ENCODE peak calls at places on chromosome 4, in eight cellular contexts. One of them, this sample, is unnamed.

GRCh38 chr4:177109769-177110168 is 199.9 kb upstream of the NEIL3 start:
- DNase-seq in MM.1S: peak
- DNase-seq in lung: no peak
- DNase-seq in choroid plexus epithelial cell: no peak
- DNase-seq in epithelial cell of esophagus: no peak
- DNase-seq in cardiac muscle cell: no peak
- DNase-seq in aorta: no peak
- DNase-seq in fibroblast of pulmonary artery: no peak
- DNase-seq in this sample: no peak

GRCh38 chr4:74539043-74539790 is 94.3 kb downstream of the AREG start:
- DNase-seq in MM.1S: no peak
- DNase-seq in lung: no peak
- DNase-seq in choroid plexus epithelial cell: peak
- DNase-seq in epithelial cell of esophagus: peak
- DNase-seq in cardiac muscle cell: peak
- DNase-seq in aorta: no peak
- DNase-seq in fibroblast of pulmonary artery: peak
- DNase-seq in this sample: no peak

GRCh38 chr4:184473515-184474260 is 662 bp downstream of the IRF2 start:
- DNase-seq in MM.1S: peak
- DNase-seq in lung: peak
- DNase-seq in choroid plexus epithelial cell: peak
- DNase-seq in epithelial cell of esophagus: peak
- DNase-seq in cardiac muscle cell: peak
- DNase-seq in aorta: peak
- DNase-seq in fibroblast of pulmonary artery: peak
- DNase-seq in this sample: peak

GRCh38 chr4:176478076-176478475 is 158.3 kb downstream of the SPCS3 start:
- DNase-seq in MM.1S: no peak
- DNase-seq in lung: no peak
- DNase-seq in choroid plexus epithelial cell: peak
- DNase-seq in epithelial cell of esophagus: no peak
- DNase-seq in cardiac muscle cell: no peak
- DNase-seq in aorta: no peak
- DNase-seq in fibroblast of pulmonary artery: peak
- DNase-seq in this sample: no peak

GRCh38 chr4:123547818-123548200 is 151.2 kb downstream of the SPRY1 start:
- DNase-seq in MM.1S: no peak
- DNase-seq in lung: no peak
- DNase-seq in choroid plexus epithelial cell: no peak
- DNase-seq in epithelial cell of esophagus: no peak
- DNase-seq in cardiac muscle cell: no peak
- DNase-seq in aorta: no peak
- DNase-seq in fibroblast of pulmonary artery: no peak
- DNase-seq in this sample: no peak

GRCh38 chr4:95161781-95162469 is 386.8 kb downstream of the UNC5C start:
- DNase-seq in MM.1S: no peak
- DNase-seq in lung: no peak
- DNase-seq in choroid plexus epithelial cell: no peak
- DNase-seq in epithelial cell of esophagus: no peak
- DNase-seq in cardiac muscle cell: no peak
- DNase-seq in aorta: no peak
- DNase-seq in fibroblast of pulmonary artery: no peak
- DNase-seq in this sample: no peak

GRCh38 chr4:47373729-47374128 is 89.8 kb downstream of the COMMD8 start:
- DNase-seq in MM.1S: no peak
- DNase-seq in lung: no peak
- DNase-seq in choroid plexus epithelial cell: no peak
- DNase-seq in epithelial cell of esophagus: peak
- DNase-seq in cardiac muscle cell: no peak
- DNase-seq in aorta: no peak
- DNase-seq in fibroblast of pulmonary artery: no peak
- DNase-seq in this sample: no peak

GRCh38 chr4:13642163-13642562 is 14.6 kb upstream of the BOD1L1 start:
- DNase-seq in MM.1S: no peak
- DNase-seq in lung: no peak
- DNase-seq in choroid plexus epithelial cell: peak
- DNase-seq in epithelial cell of esophagus: no peak
- DNase-seq in cardiac muscle cell: peak
- DNase-seq in aorta: no peak
- DNase-seq in fibroblast of pulmonary artery: peak
- DNase-seq in this sample: no peak

GRCh38 chr4:10736895-10737294 is 52.3 kb upstream of the CLNK start:
- DNase-seq in MM.1S: no peak
- DNase-seq in lung: no peak
- DNase-seq in choroid plexus epithelial cell: no peak
- DNase-seq in epithelial cell of esophagus: no peak
- DNase-seq in cardiac muscle cell: no peak
- DNase-seq in aorta: no peak
- DNase-seq in fibroblast of pulmonary artery: no peak
- DNase-seq in this sample: no peak

GRCh38 chr4:110198472-110199419 is at the start of gene ELOVL6:
- DNase-seq in MM.1S: peak
- DNase-seq in lung: peak
- DNase-seq in choroid plexus epithelial cell: peak
- DNase-seq in epithelial cell of esophagus: peak
- DNase-seq in cardiac muscle cell: peak
- DNase-seq in aorta: peak
- DNase-seq in fibroblast of pulmonary artery: peak
- DNase-seq in this sample: peak

GRCh38 chr4:90641856-90642599 is 514.8 kb downstream of the CCSER1 start:
- DNase-seq in MM.1S: no peak
- DNase-seq in lung: no peak
- DNase-seq in choroid plexus epithelial cell: no peak
- DNase-seq in epithelial cell of esophagus: peak
- DNase-seq in cardiac muscle cell: no peak
- DNase-seq in aorta: no peak
- DNase-seq in fibroblast of pulmonary artery: no peak
- DNase-seq in this sample: no peak

GRCh38 chr4:150256841-150257273 is 178.6 kb downstream of the DCLK2 start:
- DNase-seq in MM.1S: no peak
- DNase-seq in lung: no peak
- DNase-seq in choroid plexus epithelial cell: no peak
- DNase-seq in epithelial cell of esophagus: peak
- DNase-seq in cardiac muscle cell: no peak
- DNase-seq in aorta: no peak
- DNase-seq in fibroblast of pulmonary artery: no peak
- DNase-seq in this sample: peak

GRCh38 chr4:19987746-19988145 is 264.0 kb upstream of the SLIT2 start:
- DNase-seq in MM.1S: no peak
- DNase-seq in lung: no peak
- DNase-seq in choroid plexus epithelial cell: peak
- DNase-seq in epithelial cell of esophagus: peak
- DNase-seq in cardiac muscle cell: peak
- DNase-seq in aorta: no peak
- DNase-seq in fibroblast of pulmonary artery: peak
- DNase-seq in this sample: no peak

GRCh38 chr4:67954867-67955266 is 8.4 kb downstream of the TMPRSS11A start:
- DNase-seq in MM.1S: no peak
- DNase-seq in lung: no peak
- DNase-seq in choroid plexus epithelial cell: no peak
- DNase-seq in epithelial cell of esophagus: no peak
- DNase-seq in cardiac muscle cell: no peak
- DNase-seq in aorta: no peak
- DNase-seq in fibroblast of pulmonary artery: no peak
- DNase-seq in this sample: no peak

GRCh38 chr4:3342182-3342854 is 49.5 kb downstream of the RGS12 start:
- DNase-seq in MM.1S: no peak
- DNase-seq in lung: no peak
- DNase-seq in choroid plexus epithelial cell: peak
- DNase-seq in epithelial cell of esophagus: peak
- DNase-seq in cardiac muscle cell: peak
- DNase-seq in aorta: no peak
- DNase-seq in fibroblast of pulmonary artery: peak
- DNase-seq in this sample: no peak

DNA sequence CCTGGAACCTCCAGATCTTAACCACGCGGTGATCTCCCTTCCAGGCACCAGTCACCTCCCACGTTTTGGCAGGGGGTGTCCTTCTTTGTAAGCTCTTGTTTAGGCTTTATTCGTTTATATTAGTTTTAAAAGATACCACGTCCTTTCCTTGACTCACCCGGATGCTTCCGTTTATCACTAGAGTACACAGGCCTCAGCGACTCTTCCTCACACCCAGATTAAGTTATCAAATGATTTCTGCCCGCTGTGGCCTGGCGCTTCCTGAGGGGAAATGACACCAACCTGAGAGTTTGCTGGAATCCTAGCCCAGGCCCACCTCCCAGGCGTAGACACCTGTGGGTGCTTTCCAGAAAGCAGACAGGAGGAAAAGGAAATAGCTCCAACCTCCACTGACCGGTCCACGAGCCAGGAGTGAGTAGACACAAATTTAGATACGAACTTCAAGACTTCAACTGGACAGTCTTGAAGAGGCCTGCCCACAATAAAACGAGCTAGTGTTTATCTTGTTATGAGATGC is 756 bp upstream of the ADAMTS3 start:
- DNase-seq in MM.1S: no peak
- DNase-seq in lung: no peak
- DNase-seq in choroid plexus epithelial cell: peak
- DNase-seq in epithelial cell of esophagus: no peak
- DNase-seq in cardiac muscle cell: no peak
- DNase-seq in aorta: no peak
- DNase-seq in fibroblast of pulmonary artery: peak
- DNase-seq in this sample: no peak
- H3K4me3 ChIP-seq in MM.1S: peak
- H3K4me3 ChIP-seq in lung: peak
- H3K4me3 ChIP-seq in choroid plexus epithelial cell: peak
- H3K4me3 ChIP-seq in epithelial cell of esophagus: no peak
- H3K4me3 ChIP-seq in cardiac muscle cell: peak
- H3K4me3 ChIP-seq in aorta: peak
- H3K4me3 ChIP-seq in fibroblast of pulmonary artery: peak
- H3K4me3 ChIP-seq in this sample: peak

DNA sequence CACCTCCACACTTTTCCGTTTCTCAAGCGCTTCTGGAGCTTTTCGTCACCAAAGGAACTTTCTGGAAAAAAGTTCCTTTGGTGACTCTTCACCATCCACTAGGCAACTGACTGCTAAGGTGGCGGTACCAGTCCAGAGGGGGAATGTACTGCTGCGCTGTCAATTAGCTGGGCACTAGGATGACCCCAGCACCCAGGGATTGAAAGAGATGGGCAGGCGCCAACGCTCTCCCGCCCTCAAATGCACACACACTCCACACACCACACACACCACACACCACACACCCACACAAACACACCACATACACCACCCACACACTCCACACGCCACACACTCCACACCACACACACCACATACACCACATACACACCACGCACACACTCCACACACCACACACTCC is 10.4 kb downstream of the PRDM8 start:
- DNase-seq in MM.1S: no peak
- DNase-seq in lung: no peak
- DNase-seq in choroid plexus epithelial cell: no peak
- DNase-seq in epithelial cell of esophagus: no peak
- DNase-seq in cardiac muscle cell: no peak
- DNase-seq in aorta: no peak
- DNase-seq in fibroblast of pulmonary artery: no peak
- DNase-seq in this sample: no peak
- H3K4me3 ChIP-seq in MM.1S: no peak
- H3K4me3 ChIP-seq in lung: no peak
- H3K4me3 ChIP-seq in choroid plexus epithelial cell: no peak
- H3K4me3 ChIP-seq in epithelial cell of esophagus: no peak
- H3K4me3 ChIP-seq in cardiac muscle cell: no peak
- H3K4me3 ChIP-seq in aorta: no peak
- H3K4me3 ChIP-seq in fibroblast of pulmonary artery: no peak
- H3K4me3 ChIP-seq in this sample: no peak

GRCh38 chr4:8746523-8747466 is 124.8 kb downstream of the HMX1 start:
- DNase-seq in MM.1S: no peak
- DNase-seq in lung: no peak
- DNase-seq in choroid plexus epithelial cell: no peak
- DNase-seq in epithelial cell of esophagus: no peak
- DNase-seq in cardiac muscle cell: no peak
- DNase-seq in aorta: peak
- DNase-seq in fibroblast of pulmonary artery: no peak
- DNase-seq in this sample: no peak

GRCh38 chr4:8745828-8746225 is 125.8 kb downstream of the HMX1 start:
- DNase-seq in MM.1S: no peak
- DNase-seq in lung: no peak
- DNase-seq in choroid plexus epithelial cell: no peak
- DNase-seq in epithelial cell of esophagus: no peak
- DNase-seq in cardiac muscle cell: no peak
- DNase-seq in aorta: peak
- DNase-seq in fibroblast of pulmonary artery: no peak
- DNase-seq in this sample: no peak

GRCh38 chr4:8747467-8747841 is 124.2 kb downstream of the HMX1 start:
- DNase-seq in MM.1S: no peak
- DNase-seq in lung: no peak
- DNase-seq in choroid plexus epithelial cell: no peak
- DNase-seq in epithelial cell of esophagus: no peak
- DNase-seq in cardiac muscle cell: no peak
- DNase-seq in aorta: peak
- DNase-seq in fibroblast of pulmonary artery: no peak
- DNase-seq in this sample: no peak

GRCh38 chr4:8744083-8744805 is 127.4 kb downstream of the HMX1 start:
- DNase-seq in MM.1S: peak
- DNase-seq in lung: no peak
- DNase-seq in choroid plexus epithelial cell: no peak
- DNase-seq in epithelial cell of esophagus: no peak
- DNase-seq in cardiac muscle cell: no peak
- DNase-seq in aorta: peak
- DNase-seq in fibroblast of pulmonary artery: no peak
- DNase-seq in this sample: no peak

DNA sequence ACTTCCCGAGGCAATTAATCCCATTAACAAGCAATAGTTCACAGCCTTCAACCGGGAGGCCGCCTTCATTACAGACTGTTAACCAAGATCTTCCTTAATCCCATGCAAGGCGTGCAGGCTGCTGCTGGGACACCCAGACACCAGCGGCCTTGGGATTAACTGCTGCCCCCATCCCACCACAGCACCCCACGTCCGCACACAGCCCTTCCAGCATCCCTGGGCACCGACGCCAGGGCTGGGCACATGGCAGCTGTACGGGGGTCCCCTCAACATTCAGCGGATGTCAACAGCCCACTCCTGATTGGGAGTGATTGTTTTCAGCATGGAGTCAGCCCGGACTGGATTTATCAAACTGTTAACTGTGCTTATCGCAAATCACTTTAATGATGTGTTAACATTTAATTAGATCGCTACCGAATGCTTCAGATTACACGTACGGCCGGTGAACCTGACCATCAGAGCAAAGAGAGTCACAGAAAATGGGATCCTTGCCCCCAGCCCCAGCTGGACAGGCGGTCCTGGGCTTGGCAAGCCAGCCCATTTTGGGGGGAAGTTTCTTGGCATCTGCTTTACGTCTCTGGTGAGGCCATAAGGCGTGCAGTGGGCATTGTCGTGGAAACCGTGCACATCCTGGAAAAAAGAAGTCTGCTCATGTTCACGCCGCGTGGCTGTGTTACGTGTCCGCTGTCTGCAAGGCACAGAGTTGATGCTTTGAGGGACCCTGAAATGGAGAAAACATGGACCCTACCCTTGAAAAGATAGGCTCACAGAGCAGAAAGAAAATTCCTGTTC is 126.4 kb downstream of the HMX1 start:
- DNase-seq in MM.1S: no peak
- DNase-seq in lung: no peak
- DNase-seq in choroid plexus epithelial cell: no peak
- DNase-seq in epithelial cell of esophagus: no peak
- DNase-seq in cardiac muscle cell: no peak
- DNase-seq in aorta: peak
- DNase-seq in fibroblast of pulmonary artery: no peak
- DNase-seq in this sample: no peak
- H3K4me3 ChIP-seq in MM.1S: no peak
- H3K4me3 ChIP-seq in lung: no peak
- H3K4me3 ChIP-seq in choroid plexus epithelial cell: no peak
- H3K4me3 ChIP-seq in epithelial cell of esophagus: no peak
- H3K4me3 ChIP-seq in cardiac muscle cell: no peak
- H3K4me3 ChIP-seq in aorta: no peak
- H3K4me3 ChIP-seq in fibroblast of pulmonary artery: no peak
- H3K4me3 ChIP-seq in this sample: no peak

GRCh38 chr4:114600066-114600552 is 1.5 kb downstream of the UGT8 start:
- DNase-seq in MM.1S: no peak
- DNase-seq in lung: no peak
- DNase-seq in choroid plexus epithelial cell: no peak
- DNase-seq in epithelial cell of esophagus: no peak
- DNase-seq in cardiac muscle cell: no peak
- DNase-seq in aorta: no peak
- DNase-seq in fibroblast of pulmonary artery: no peak
- DNase-seq in this sample: no peak
- H3K4me3 ChIP-seq in MM.1S: peak
- H3K4me3 ChIP-seq in lung: no peak
- H3K4me3 ChIP-seq in choroid plexus epithelial cell: no peak
- H3K4me3 ChIP-seq in epithelial cell of esophagus: peak
- H3K4me3 ChIP-seq in cardiac muscle cell: peak
- H3K4me3 ChIP-seq in aorta: no peak
- H3K4me3 ChIP-seq in fibroblast of pulmonary artery: no peak
- H3K4me3 ChIP-seq in this sample: peak

This sample was measured in colonic mucosa.